ENCODE peak calls at places on chromosome 11, in eight cellular contexts. W is dorsolateral prefrontal cortex, G is colonic mucosa, K is OCI-LY7, T is A549, L is IMR-90, H is lower lobe of right lung, Z is AG04450. D is an unnamed sample.

GRCh38 chr11:96001037-96001436 is 77.1 kb upstream of the MTMR2 start:
- DNase-seq in W (no peak), G (peak; percentile 58), K (no peak), T (no peak), L (peak; percentile 92), H (no peak), Z (peak; percentile 55), D (peak; percentile 90)

GRCh38 chr11:117477721-117478120 is 150.1 kb downstream of the CEP164 start:
- DNase-seq in W (no peak), G (no peak), K (no peak), T (no peak), L (no peak), H (no peak), Z (no peak), D (no peak)

GRCh38 chr11:86126862-86127261 is 58.0 kb upstream of the PICALM start:
- DNase-seq in W (no peak), G (no peak), K (no peak), T (no peak), L (no peak), H (no peak), Z (no peak), D (no peak)

GRCh38 chr11:122598971-122599370 is 56.6 kb upstream of the UBASH3B start:
- DNase-seq in W (no peak), G (no peak), K (no peak), T (no peak), L (no peak), H (no peak), Z (no peak), D (no peak)

GRCh38 chr11:36018967-36019596 is 75.2 kb downstream of the LDLRAD3 start:
- DNase-seq in W (no peak), G (no peak), K (no peak), T (no peak), L (no peak), H (no peak), Z (no peak), D (no peak)

GRCh38 chr11:107695446-107695845 is 16.4 kb downstream of the SLN start:
- DNase-seq in W (no peak), G (no peak), K (no peak), T (no peak), L (peak; percentile 67), H (no peak), Z (peak; percentile 4), D (no peak)

GRCh38 chr11:48019230-48019584 is 38.8 kb downstream of the PTPRJ start:
- DNase-seq in W (no peak), G (no peak), K (peak; percentile 70), T (no peak), L (no peak), H (no peak), Z (no peak), D (no peak)

GRCh38 chr11:16191212-16191851 is 165.0 kb downstream of the SOX6 start:
- DNase-seq in W (no peak), G (no peak), K (peak; percentile 60), T (no peak), L (peak; percentile 18), H (no peak), Z (no peak), D (no peak)

GRCh38 chr11:62958547-62959071 is 26.2 kb downstream of the SLC22A6 start:
- DNase-seq in W (no peak), G (peak; percentile 43), K (no peak), T (no peak), L (peak; percentile 21), H (no peak), Z (peak; percentile 4), D (no peak)

GRCh38 chr11:128900468-128900867 is 9.3 kb downstream of the KCNJ5 start:
- DNase-seq in W (no peak), G (no peak), K (no peak), T (no peak), L (no peak), H (peak; percentile 59), Z (no peak), D (no peak)

DNA sequence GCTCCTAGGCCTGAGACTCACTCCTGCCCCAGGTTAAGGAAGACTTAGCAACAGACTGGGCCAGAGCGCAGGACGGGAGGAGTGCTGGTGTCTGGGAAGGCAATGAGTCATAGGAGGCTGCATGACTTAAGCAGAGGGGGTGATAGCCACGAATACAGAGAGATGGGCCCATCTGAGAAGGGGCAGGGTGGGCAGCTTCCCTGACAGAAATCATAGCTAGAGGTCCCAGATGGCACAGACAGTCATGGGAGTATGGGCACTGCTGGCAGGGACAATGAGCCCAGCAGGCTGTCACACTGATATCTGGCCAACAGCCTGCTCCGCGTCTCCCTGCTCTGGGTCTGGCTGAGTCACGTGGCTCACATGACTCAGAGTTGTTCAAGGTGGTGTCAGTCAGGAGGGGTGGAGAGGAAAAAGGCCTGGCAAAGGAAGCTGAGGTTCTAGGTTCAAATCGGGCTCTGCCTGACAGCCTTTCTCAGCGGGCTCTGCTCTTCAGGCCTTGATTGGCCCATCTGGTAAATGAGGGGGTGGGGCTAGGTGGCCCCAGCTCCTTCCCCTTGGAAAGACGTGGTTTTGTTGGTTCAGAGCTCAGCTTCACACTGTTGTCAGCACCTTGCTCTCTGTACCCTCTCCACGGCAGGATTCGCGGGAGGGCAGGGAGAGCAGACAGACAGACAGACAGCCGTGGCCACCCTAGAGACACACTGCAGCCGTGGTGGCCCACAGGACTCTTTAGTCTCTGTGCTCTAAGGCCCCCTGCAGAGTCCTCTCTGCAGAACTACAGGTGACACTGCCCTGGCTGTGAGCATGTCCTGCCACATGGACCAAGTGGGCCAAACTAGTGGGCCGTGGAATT is 47.8 kb downstream of the DBX1 start:
- DNase-seq in W (peak; percentile 85), G (peak; percentile 77), K (no peak), T (peak; percentile 90), L (peak; percentile 97), H (no peak), Z (peak; percentile 77), D (peak; percentile 82)
- H3K4me3 ChIP-seq in W (no peak overlapping the region), G (no peak overlapping the region), K (no peak overlapping the region), T (no peak overlapping the region), L (peak overlapping the region; percentile 10), H (no peak overlapping the region), Z (peak overlapping the region; percentile 43), D (no peak overlapping the region)

GRCh38 chr11:113021111-113021510 is 59.9 kb downstream of the NCAM1 start:
- DNase-seq in W (no peak), G (no peak), K (no peak), T (no peak), L (no peak), H (no peak), Z (no peak), D (no peak)
- H3K27ac ChIP-seq in W (no peak overlapping the region), G (no peak overlapping the region), K (no peak overlapping the region), T (no peak overlapping the region), L (no peak overlapping the region), H (no peak overlapping the region), Z (no peak overlapping the region), D (no peak overlapping the region)

DNA sequence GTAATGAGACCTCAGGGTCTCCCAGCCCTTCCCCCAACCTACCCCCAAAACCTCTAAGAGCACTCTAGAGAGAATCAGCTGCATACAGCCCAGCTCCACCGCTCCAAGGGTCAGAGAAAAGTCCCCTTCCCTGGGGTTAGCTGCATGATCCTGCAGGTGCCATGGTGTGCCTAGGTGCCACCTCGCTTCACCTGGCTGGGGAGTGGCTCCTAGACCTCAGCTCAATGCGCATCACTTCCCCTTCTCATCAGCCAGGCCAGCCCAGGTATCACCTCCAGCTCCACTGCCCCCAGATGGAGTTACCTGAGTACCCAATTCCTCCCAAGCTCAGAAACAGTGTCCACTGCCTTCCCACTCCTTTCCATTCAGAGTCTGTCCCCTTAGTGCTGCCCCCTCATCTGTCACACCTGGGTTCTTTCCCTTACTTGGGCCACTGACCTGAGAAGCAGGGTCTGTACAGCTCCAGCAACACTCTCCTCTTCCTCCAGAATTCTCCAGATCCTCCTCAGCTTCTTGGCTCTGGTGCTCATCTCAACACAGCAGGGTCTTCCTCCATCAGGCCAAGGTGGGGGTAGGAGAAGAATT is 1.3 kb downstream of the STARD10 start:
- DNase-seq in W (no peak), G (no peak), K (no peak), T (no peak), L (no peak), H (no peak), Z (no peak), D (no peak)
- H3K4me3 ChIP-seq in W (peak overlapping the region; percentile 80), G (no peak overlapping the region), K (peak overlapping the region; percentile 70), T (no peak overlapping the region), L (no peak overlapping the region), H (no peak overlapping the region), Z (no peak overlapping the region), D (no peak overlapping the region)

DNA sequence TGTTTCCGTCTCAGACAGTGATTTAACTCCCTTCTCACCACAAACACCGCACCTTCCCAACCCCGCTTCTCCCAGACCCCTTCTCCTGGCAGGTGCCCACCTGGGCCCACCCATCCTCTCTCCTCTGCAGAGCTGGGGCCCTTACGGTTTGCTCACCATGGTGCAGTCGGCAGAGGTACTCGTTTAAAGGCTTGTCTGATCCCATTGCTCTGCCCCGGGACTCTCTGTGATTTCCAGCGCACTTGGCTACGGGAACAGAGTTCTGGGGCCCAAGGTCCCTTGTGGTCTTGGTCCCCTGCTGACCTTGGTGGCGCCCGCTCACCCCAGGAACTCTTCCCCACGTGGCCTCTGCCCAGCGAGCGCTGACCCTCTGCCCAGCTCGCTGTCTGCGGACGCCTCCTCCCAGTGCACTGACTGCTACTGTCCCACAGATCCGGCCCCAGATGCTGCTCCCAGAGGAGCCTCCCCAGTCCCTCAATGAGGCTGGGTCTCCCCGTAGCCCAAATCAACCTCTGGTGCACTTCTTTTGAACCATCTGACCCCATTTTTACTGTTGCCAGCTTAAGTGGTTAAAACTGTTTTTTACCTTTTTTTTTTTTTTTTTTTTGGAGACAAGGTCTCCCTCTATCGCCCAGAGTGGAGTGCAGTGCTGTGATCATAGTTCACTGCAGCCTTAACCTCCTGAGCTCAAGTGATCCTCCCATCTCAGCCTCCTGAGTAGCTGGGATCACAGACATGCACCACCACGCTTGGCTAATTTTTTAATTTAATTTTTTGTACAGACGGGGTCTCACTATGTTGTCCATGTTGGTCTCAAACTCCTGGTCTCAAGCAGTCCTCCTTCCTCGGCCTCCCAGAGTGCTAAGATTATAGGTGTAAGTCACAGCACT is 21.3 kb upstream of the CTSD start:
- DNase-seq in W (no peak), G (no peak), K (no peak), T (no peak), L (no peak), H (no peak), Z (no peak), D (no peak)
- H3K27ac ChIP-seq in W (no peak overlapping the region), G (no peak overlapping the region), K (no peak overlapping the region), T (no peak overlapping the region), L (no peak overlapping the region), H (no peak overlapping the region), Z (no peak overlapping the region), D (no peak overlapping the region)

D was measured in right cardiac atrium.